ENCODE peak calls at places on chromosome 17, in seven cellular contexts. B is heart right ventricle, X is MM.1S, U is HCT116, H is PC-3, Y is prostate gland, I is breast epithelium. F is an unnamed sample. For H3K9me3, the result is how much of the 10 kb centered on the place peaks cover.

GRCh38 chr17:57892820-57893595 is 43.2 kb upstream of the MRPS23 start:
- DNase-seq in B (peak), I (peak), H (peak), U (peak), Y (peak), X (no peak), F (no peak)

GRCh38 chr17:56599566-56599965 is 6.1 kb downstream of the NOG start:
- DNase-seq in U (no peak), H (no peak), X (no peak), Y (no peak), I (no peak), B (no peak), F (peak)

GRCh38 chr17:65742433-65743312 is 181.2 kb upstream of the AXIN2 start:
- DNase-seq in Y (no peak), H (peak), U (peak), B (no peak), I (no peak), X (no peak), F (no peak)

GRCh38 chr17:561118-561517 is 153.5 kb downstream of the VPS53 start:
- DNase-seq in H (peak), X (no peak), U (no peak), I (no peak), B (no peak), Y (no peak), F (no peak)

GRCh38 chr17:57881143-57881542 is 31.3 kb upstream of the MRPS23 start:
- DNase-seq in X (no peak), I (no peak), H (no peak), U (no peak), B (peak), Y (no peak), F (no peak)

GRCh38 chr17:79851461-79851817 is 12.2 kb upstream of the CBX4 start:
- DNase-seq in B (no peak), I (no peak), U (peak), Y (peak), H (peak), X (no peak), F (no peak)

GRCh38 chr17:75313941-75314550 is 24.8 kb upstream of the SLC25A19 start:
- DNase-seq in I (no peak), U (no peak), X (no peak), Y (no peak), H (no peak), B (peak), F (no peak)

GRCh38 chr17:49994085-49995054 is 654 bp downstream of the DLX3 start:
- DNase-seq in B (no peak), Y (no peak), I (no peak), X (no peak), H (no peak), U (no peak), F (no peak)

GRCh38 chr17:42519546-42520444 is 16.2 kb upstream of the NAGLU start:
- DNase-seq in B (peak), U (peak), Y (peak), X (no peak), H (peak), I (peak), F (no peak)

GRCh38 chr17:60305141-60305540 is 86.8 kb downstream of the USP32 start:
- DNase-seq in Y (no peak), X (peak), H (no peak), U (no peak), B (no peak), I (no peak), F (peak)

GRCh38 chr17:75406222-75406615 is 741 bp upstream of the GRB2 start:
- DNase-seq in X (no peak), H (peak), U (no peak), Y (no peak), I (no peak), B (no peak), F (no peak)

GRCh38 chr17:327296-327695 is 25.3 kb downstream of the RPH3AL start:
- DNase-seq in H (no peak), X (no peak), Y (no peak), I (no peak), B (no peak), U (no peak), F (no peak)

GRCh38 chr17:7250655-7251329 is 742 bp downstream of the CTDNEP1 start:
- DNase-seq in U (no peak), H (no peak), X (no peak), I (no peak), B (no peak), Y (no peak), F (no peak)

GRCh38 chr17:11880714-11881113 is 116.6 kb downstream of the ZNF18 start:
- DNase-seq in X (peak), U (peak), B (peak), Y (peak), H (peak), I (no peak), F (no peak)

GRCh38 chr17:51000835-51001638 is 119.6 kb downstream of the SPAG9 start:
- DNase-seq in B (peak), U (peak), Y (peak), H (peak), X (peak), I (no peak), F (peak)

GRCh38 chr17:27856676-27857429 is 36.3 kb downstream of the LYRM9 start:
- DNase-seq in I (no peak), Y (no peak), H (no peak), X (no peak), U (no peak), B (no peak), F (no peak)

GRCh38 chr17:44187131-44187899 is 543 bp downstream of the TMUB2 start:
- DNase-seq in B (no peak), X (peak), H (no peak), Y (no peak), U (no peak), I (no peak), F (no peak)

GRCh38 chr17:79531191-79531590 is 79.7 kb downstream of the RBFOX3 start:
- DNase-seq in H (no peak), Y (no peak), X (no peak), U (no peak), B (no peak), I (no peak), F (no peak)

GRCh38 chr17:15029469-15029868 is 235.7 kb downstream of the PMP22 start:
- DNase-seq in X (no peak), U (no peak), I (no peak), Y (no peak), H (no peak), B (no peak), F (no peak)

GRCh38 chr17:29682054-29682453 is 59.3 kb upstream of the CORO6 start:
- DNase-seq in X (peak), U (no peak), B (no peak), Y (no peak), I (no peak), H (no peak), F (no peak)

GRCh38 chr17:20967776-20968175 is 75.0 kb downstream of the USP22 start:
- DNase-seq in X (no peak), H (no peak), Y (no peak), B (no peak), I (no peak), U (no peak), F (no peak)

GRCh38 chr17:74862108-74862901 is 2.6 kb upstream of the GRIN2C start:
- DNase-seq in I (no peak), Y (no peak), X (peak), H (peak), B (peak), U (no peak), F (peak)

GRCh38 chr17:70190959-70191805 is 21.9 kb downstream of the KCNJ2 start:
- DNase-seq in Y (peak), H (peak), B (no peak), X (no peak), U (no peak), I (no peak), F (no peak)

GRCh38 chr17:70195091-70195490 is 25.8 kb downstream of the KCNJ2 start:
- DNase-seq in Y (no peak), I (no peak), B (no peak), H (no peak), U (no peak), X (no peak), F (no peak)
- H3K9me3 ChIP-seq in Y (under half), I (under half), B (under half), H (under half), U (under half), X (under half), F (under half)

DNA sequence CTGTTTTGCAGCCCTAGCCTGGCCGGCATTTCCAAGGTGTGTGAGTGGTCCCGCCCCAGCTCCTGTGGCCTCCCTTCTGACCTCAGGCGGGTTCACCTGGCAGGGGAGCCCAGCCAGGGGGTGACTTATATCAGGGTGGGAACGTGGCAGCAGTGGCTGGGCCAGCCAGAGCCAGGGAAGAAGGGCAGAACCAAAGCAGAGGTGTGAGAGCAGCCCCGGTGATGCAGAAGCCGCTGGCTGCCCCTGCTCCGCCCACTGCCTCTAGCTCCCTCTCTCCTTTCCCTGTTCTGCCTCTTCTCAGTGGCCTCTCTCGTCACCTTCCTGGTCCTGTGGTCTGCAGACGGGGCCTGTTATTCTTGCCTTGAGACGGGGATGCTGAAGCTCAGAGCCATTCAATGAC is 12.1 kb downstream of the MGAT5B start:
- DNase-seq in B (no peak), Y (no peak), U (no peak), H (no peak), I (no peak), X (no peak), F (no peak)
- H3K27ac ChIP-seq in B (no peak), Y (no peak), U (no peak), H (no peak), I (no peak), X (no peak), F (no peak)

DNA sequence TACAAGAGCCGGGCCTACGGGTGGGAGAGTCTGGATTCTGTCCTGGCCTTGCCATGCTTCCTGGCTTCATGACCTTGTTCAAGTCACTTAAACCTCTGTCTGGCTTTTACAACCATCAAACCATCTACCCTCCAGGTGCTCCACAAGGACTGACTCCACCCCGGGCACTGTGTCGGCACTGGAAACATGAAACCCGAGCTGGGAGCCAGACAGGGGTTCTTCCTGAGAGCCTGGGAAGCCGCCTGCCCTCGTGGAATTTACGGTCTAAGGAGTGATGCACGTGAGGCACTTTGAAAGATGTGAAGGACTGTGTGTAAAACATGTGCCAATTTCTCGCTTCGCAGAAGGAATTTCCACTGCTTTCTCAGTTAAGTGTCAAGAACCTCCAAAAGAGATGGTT is 11.6 kb downstream of the CDK5R1 start:
- DNase-seq in H (no peak), U (no peak), I (no peak), B (no peak), X (no peak), Y (no peak), F (no peak)
- H3K4me3 ChIP-seq in H (no peak), U (no peak), I (no peak), B (no peak), X (no peak), Y (no peak), F (no peak)

GRCh38 chr17:70901870-70902269 is 732.5 kb downstream of the KCNJ2 start:
- DNase-seq in H (no peak), Y (no peak), I (no peak), U (no peak), X (no peak), B (no peak), F (no peak)

GRCh38 chr17:70891301-70891700 is 722.0 kb downstream of the KCNJ2 start:
- DNase-seq in Y (no peak), H (no peak), X (no peak), I (no peak), B (no peak), U (no peak), F (no peak)

GRCh38 chr17:70892527-70892926 is 723.2 kb downstream of the KCNJ2 start:
- DNase-seq in B (no peak), H (no peak), I (no peak), Y (no peak), X (no peak), U (no peak), F (no peak)

DNA sequence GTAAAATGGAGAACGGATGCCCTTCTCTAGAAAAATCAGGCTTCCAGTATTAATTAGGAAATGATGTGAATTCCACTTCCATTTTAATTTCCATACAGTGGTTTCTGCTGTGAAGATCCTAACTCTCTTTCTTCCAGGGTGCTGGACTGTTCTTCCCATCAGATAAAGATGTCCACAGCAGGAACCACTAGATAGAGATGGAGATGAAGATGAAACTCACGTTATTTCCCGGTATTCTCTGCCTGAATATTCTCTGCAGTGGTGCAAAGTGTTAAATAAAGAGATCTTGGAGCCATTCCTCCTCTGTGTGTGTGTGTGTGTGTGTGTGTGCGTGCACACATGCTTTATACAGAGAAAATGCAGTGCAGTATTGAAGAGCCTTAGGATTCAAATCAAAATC is 727.5 kb downstream of the KCNJ2 start:
- DNase-seq in X (no peak), I (no peak), B (no peak), Y (no peak), U (no peak), H (peak), F (no peak)
- H3K9me3 ChIP-seq in X (under half), I (under half), B (under half), Y (under half), U (under half), H (under half), F (under half)

DNA sequence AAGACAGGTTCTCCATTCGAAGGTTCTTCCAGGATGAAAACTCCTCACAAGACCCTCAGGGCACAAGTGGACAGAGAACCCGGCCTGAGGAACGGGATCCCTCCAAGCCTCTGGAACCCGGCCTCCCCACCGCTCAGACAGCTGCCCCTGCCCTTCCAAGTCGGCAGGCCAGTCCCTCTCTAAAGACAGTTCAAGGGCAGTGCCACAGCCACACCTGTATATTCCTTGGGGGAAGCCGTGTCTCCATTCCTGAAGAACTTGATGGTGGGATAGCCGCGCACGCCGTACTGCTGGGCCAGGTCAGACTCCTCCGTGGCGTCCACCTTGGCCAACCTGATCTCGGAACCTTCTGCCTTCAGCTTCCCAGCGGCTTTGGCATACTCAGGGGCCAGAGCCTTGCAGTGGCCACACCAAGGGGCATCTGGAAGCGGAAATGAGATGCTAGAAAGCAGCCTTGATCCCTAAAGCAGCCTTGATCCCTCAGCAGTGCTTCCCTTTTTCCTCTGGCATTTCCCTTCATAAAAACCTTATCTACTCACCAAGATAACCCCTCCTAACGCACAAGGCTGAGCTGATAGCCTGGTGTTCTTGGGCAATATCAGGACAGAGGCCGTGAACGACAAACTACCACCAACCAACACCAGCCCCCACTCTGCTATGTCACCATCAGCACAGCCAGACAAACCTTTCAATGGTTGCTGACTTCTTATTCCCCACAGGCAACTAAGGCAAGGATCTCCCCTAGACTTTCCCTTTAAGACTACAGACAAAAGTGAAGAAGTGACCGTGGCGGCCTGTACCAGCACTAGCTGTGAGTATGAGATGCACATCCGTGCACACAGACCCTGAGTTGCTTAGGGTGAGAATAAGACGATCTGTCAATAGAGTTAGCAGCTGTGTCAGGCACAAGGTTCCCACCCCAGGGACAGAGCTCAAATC is 1.1 kb downstream of the P4HB start:
- DNase-seq in U (no peak), X (peak), B (no peak), H (peak), I (no peak), Y (no peak), F (no peak)
- H3K27ac ChIP-seq in U (peak), X (peak), B (peak), H (peak), I (peak), Y (peak), F (peak)

GRCh38 chr17:64387545-64388171 is 3.0 kb downstream of the PECAM1 start:
- DNase-seq in H (no peak), B (peak), X (no peak), U (no peak), I (no peak), Y (no peak), F (no peak)
- H3K4me3 ChIP-seq in H (peak), B (peak), X (no peak), U (no peak), I (peak), Y (no peak), F (no peak)

GRCh38 chr17:16584273-16584995 is 15.4 kb upstream of the ZNF287 start:
- DNase-seq in X (no peak), I (peak), B (peak), Y (peak), U (no peak), H (peak), F (peak)
- H3K9me3 ChIP-seq in X (under half), I (under half), B (under half), Y (under half), U (under half), H (under half), F (under half)

GRCh38 chr17:48546924-48547838 is 2.3 kb upstream of the HOXB2 start:
- DNase-seq in X (no peak), H (no peak), Y (no peak), U (no peak), B (no peak), I (no peak), F (no peak)
- H3K27ac ChIP-seq in X (no peak), H (no peak), Y (peak), U (no peak), B (peak), I (peak), F (peak)

F was measured in naive thymus-derived CD4-positive, alpha-beta T cell.